ENCODE peak calls at places on chromosomes 1 and 21, in nine cellular contexts. Q, I, B, S, J, C, A, E and P are unnamed samples.
A peak's percentile ranks its signal among the peaks of the same experiment; 100 is the strongest.

GRCh38 chr1:180206581-180206980 is 23.5 kb upstream of the LHX4 start:
- DNase-seq in Q (no peak), I (no peak), B (no peak), S (no peak), J (no peak), C (no peak), A (no peak), E (no peak), P (no peak)

GRCh38 chr1:184028854-184029623 is 8.5 kb downstream of the COLGALT2 start:
- DNase-seq in Q (no peak), I (no peak), B (no peak), S (no peak), J (no peak), C (no peak), A (no peak), E (no peak), P (no peak)

GRCh38 chr21:26587621-26588260 is 14.7 kb upstream of the CYYR1 start:
- DNase-seq in Q (no peak), I (no peak), B (no peak), S (no peak), J (no peak), C (peak; percentile 41), A (peak; percentile 31), E (peak; percentile 91), P (no peak)

GRCh38 chr1:223248787-223249175 is 105.7 kb upstream of the TLR5 start:
- DNase-seq in Q (no peak), I (no peak), B (no peak), S (no peak), J (no peak), C (no peak), A (no peak), E (no peak), P (peak; percentile 47)

GRCh38 chr1:162861101-162861500 is at the start of gene CCDC190:
- DNase-seq in Q (no peak), I (no peak), B (no peak), S (no peak), J (no peak), C (peak; percentile 35), A (no peak), E (no peak), P (no peak)

GRCh38 chr1:35885961-35886558 is 3.1 kb downstream of the AGO1 start:
- DNase-seq in Q (no peak), I (no peak), B (no peak), S (no peak), J (no peak), C (no peak), A (no peak), E (no peak), P (no peak)

GRCh38 chr1:106746448-106747085 is 309.9 kb upstream of the PRMT6 start:
- DNase-seq in Q (no peak), I (no peak), B (peak; percentile 22), S (no peak), J (no peak), C (no peak), A (no peak), E (no peak), P (no peak)

GRCh38 chr1:41158147-41158875 is 83.8 kb downstream of the SCMH1 start:
- DNase-seq in Q (no peak), I (no peak), B (no peak), S (no peak), J (no peak), C (no peak), A (no peak), E (no peak), P (no peak)

GRCh38 chr21:29423051-29423450 is 124.3 kb downstream of the BACH1 start:
- DNase-seq in Q (no peak), I (no peak), B (no peak), S (no peak), J (no peak), C (no peak), A (no peak), E (no peak), P (no peak)

GRCh38 chr1:66729130-66729922 is 22.9 kb upstream of the DYNLT5 start:
- DNase-seq in Q (no peak), I (no peak), B (no peak), S (no peak), J (no peak), C (no peak), A (no peak), E (no peak), P (peak; percentile 39)

GRCh38 chr1:40930174-40930573 is 49.3 kb upstream of the CTPS1 start:
- DNase-seq in Q (no peak), I (no peak), B (no peak), S (no peak), J (no peak), C (no peak), A (no peak), E (no peak), P (no peak)

GRCh38 chr1:109765896-109766615 is 2.3 kb upstream of the EPS8L3 start:
- DNase-seq in Q (no peak), I (no peak), B (no peak), S (no peak), J (no peak), C (no peak), A (no peak), E (no peak), P (no peak)

GRCh38 chr1:168453056-168453455 is 90.7 kb downstream of the XCL2 start:
- DNase-seq in Q (no peak), I (no peak), B (no peak), S (no peak), J (no peak), C (no peak), A (no peak), E (no peak), P (no peak)

GRCh38 chr1:168455764-168456163 is 88.0 kb downstream of the XCL2 start:
- DNase-seq in Q (no peak), I (no peak), B (no peak), S (no peak), J (no peak), C (no peak), A (peak; percentile 24), E (no peak), P (no peak)

GRCh38 chr1:168452329-168452728 is 91.5 kb downstream of the XCL2 start:
- DNase-seq in Q (no peak), I (peak; percentile 40), B (no peak), S (no peak), J (no peak), C (no peak), A (no peak), E (no peak), P (no peak)

DNA sequence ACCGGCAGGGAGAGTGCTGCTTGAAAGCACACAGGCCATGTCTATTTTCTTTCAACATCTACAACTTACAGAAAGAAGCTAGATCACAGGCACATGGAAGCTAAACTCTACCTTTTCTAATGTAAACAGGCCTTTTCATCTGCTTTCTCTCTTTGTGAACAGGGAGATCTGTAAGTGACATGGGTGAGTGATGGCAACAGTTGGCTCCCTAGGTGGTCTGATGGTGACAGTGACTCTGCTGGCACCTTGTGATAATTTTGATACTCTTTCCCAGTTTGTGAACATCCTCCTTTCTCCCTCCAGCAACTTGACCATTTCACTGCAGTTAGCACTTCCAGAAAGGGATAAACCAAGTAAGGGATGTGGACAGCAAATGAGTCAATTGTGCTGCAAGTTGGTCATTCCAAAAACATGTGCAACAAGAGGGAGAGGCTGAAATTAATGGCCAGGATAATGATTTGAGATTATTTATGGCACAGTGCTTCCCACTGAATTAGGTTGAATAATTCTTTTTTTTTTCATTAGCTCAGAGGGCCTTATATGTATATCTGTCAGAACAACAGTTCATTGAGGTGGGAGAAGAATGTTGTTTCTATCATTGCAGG is 89.5 kb downstream of the XCL2 start:
- DNase-seq in Q (no peak), I (no peak), B (no peak), S (no peak), J (no peak), C (peak; percentile 32), A (peak; percentile 82), E (peak; percentile 46), P (no peak)
- TF ChIP-seq CTCF in Q (no peak), I (no peak), B (no peak), S (no peak), J (no peak), C (no peak), A (no peak), E (no peak), P (no peak)

GRCh38 chr1:94417962-94418663 is at the start of gene ABCD3:
- DNase-seq in Q (peak; percentile 95), I (peak; percentile 95), B (peak; percentile 93), S (peak; percentile 91), J (peak; percentile 95), C (peak; percentile 98), A (peak; percentile 96), E (peak; percentile 97), P (peak; percentile 97)

GRCh38 chr1:94418664-94419655 is 771 bp downstream of the ABCD3 start:
- DNase-seq in Q (peak; percentile 70), I (no peak), B (no peak), S (peak; percentile 51), J (no peak), C (peak; percentile 42), A (peak; percentile 34), E (peak; percentile 58), P (peak; percentile 5)

GRCh38 chr1:94413311-94413710 is 4.9 kb upstream of the ABCD3 start:
- DNase-seq in Q (no peak), I (no peak), B (no peak), S (no peak), J (no peak), C (no peak), A (no peak), E (no peak), P (no peak)

GRCh38 chr1:94417702-94417961 is 557 bp upstream of the ABCD3 start:
- DNase-seq in Q (no peak), I (no peak), B (no peak), S (no peak), J (no peak), C (no peak), A (no peak), E (no peak), P (no peak)

GRCh38 chr1:94416901-94417701 is 1.1 kb upstream of the ABCD3 start:
- DNase-seq in Q (peak; percentile 49), I (no peak), B (peak; percentile 49), S (peak; percentile 66), J (no peak), C (peak; percentile 73), A (peak; percentile 57), E (peak; percentile 57), P (no peak)
- TF ChIP-seq CTCF in Q (no peak), I (no peak), B (no peak), S (no peak), J (no peak), C (no peak), A (no peak), E (no peak), P (no peak)

DNA sequence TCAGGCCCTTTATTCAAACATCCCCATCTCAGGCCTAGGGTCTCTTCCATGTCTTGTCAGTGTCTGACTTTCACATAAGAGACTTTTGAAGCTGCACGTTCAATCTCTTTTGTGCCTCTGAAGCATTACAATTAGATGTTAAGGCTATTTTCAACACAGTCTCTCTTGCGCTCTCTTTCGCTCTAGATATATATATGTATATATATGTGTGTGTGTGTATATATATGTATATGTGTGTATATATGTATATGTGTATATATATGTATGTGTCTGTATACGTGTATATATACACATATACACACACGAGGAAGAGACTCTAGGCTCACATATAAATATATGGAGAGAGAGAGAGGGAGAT is 162.5 kb upstream of the RNPC3 start:
- DNase-seq in Q (no peak), I (no peak), B (no peak), S (no peak), J (no peak), C (no peak), A (no peak), E (no peak), P (no peak)
- TF ChIP-seq CTCF in Q (no peak), I (no peak), B (no peak), S (no peak), J (no peak), C (no peak), A (no peak), E (no peak), P (no peak)

GRCh38 chr1:147890177-147890790 is 12.3 kb upstream of the GJA8 start:
- DNase-seq in Q (peak; percentile 75), I (peak; percentile 56), B (peak; percentile 2), S (peak; percentile 21), J (peak; percentile 53), C (peak; percentile 19), A (peak; percentile 55), E (peak; percentile 97), P (peak; percentile 80)
- TF ChIP-seq CTCF in Q (peak; percentile 72), I (peak; percentile 55), B (peak; percentile 36), S (peak; percentile 37), J (peak; percentile 85), C (peak; percentile 50), A (peak; percentile 76), E (peak; percentile 98), P (peak; percentile 81)